ENCODE peak calls at places on chromosome 2, in nine cellular contexts. L, R, N, X, G, V, K, M and O are unnamed samples.

GRCh38 chr2:98708396-98709186 is 22.3 kb downstream of the MGAT4A start:
- DNase-seq in L (no peak), R (no peak), N (no peak), X (no peak), G (no peak), V (no peak), K (no peak), M (no peak), O (no peak)

GRCh38 chr2:2558476-2558875 is 227.4 kb upstream of the MYT1L start:
- DNase-seq in L (no peak), R (no peak), N (no peak), X (no peak), G (no peak), V (no peak), K (no peak), M (no peak), O (no peak)

GRCh38 chr2:218879881-218880748 is 537 bp upstream of the WNT10A start:
- DNase-seq in L (peak), R (no peak), N (peak), X (peak), G (no peak), V (peak), K (peak), M (peak), O (peak)

GRCh38 chr2:162196611-162197010 is 44.6 kb upstream of the GCG start:
- DNase-seq in L (no peak), R (no peak), N (no peak), X (no peak), G (no peak), V (no peak), K (no peak), M (no peak), O (no peak)

GRCh38 chr2:172722481-172722880 is 13.2 kb upstream of the RAPGEF4 start:
- DNase-seq in L (no peak), R (no peak), N (no peak), X (no peak), G (no peak), V (no peak), K (no peak), M (no peak), O (no peak)

GRCh38 chr2:96157649-96158553 is 12.7 kb upstream of the DUSP2 start:
- DNase-seq in L (peak), R (no peak), N (peak), X (no peak), G (no peak), V (peak), K (peak), M (peak), O (peak)

GRCh38 chr2:241867776-241868420 is 1.6 kb upstream of the RTP5 start:
- DNase-seq in L (no peak), R (no peak), N (peak), X (no peak), G (no peak), V (no peak), K (peak), M (no peak), O (peak)

GRCh38 chr2:147774805-147775204 is 70.0 kb upstream of the ACVR2A start:
- DNase-seq in L (no peak), R (no peak), N (no peak), X (no peak), G (no peak), V (no peak), K (no peak), M (no peak), O (no peak)

GRCh38 chr2:204984421-204984925 is 439.2 kb downstream of the PARD3B start:
- DNase-seq in L (no peak), R (no peak), N (no peak), X (no peak), G (peak), V (no peak), K (no peak), M (no peak), O (no peak)

GRCh38 chr2:119004602-119005001 is 62.6 kb downstream of the MARCO start:
- DNase-seq in L (no peak), R (no peak), N (no peak), X (no peak), G (no peak), V (no peak), K (no peak), M (no peak), O (no peak)

DNA sequence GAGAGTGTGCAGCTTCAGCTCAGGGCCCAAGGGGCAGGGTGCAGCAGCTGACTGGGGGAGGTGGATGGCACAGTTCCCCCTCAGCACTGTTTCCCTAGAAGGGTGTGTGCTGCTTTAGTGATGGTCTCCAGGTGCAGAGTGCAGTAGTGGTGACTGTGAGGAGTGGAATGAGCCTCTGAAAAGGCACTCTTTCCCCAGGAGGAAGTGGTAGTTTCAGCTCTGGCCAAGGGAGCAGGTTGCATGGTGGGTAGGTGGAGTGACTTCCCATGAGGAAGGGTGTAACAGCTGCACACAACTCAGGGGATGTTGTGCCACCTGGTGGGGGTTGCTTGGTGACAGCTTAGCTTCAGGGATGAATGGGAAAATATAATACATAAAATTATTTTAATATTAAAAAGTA is 251.5 kb upstream of the NXPH2 start:
- DNase-seq in L (no peak), R (no peak), N (no peak), X (no peak), G (peak), V (no peak), K (no peak), M (no peak), O (no peak)
- TF ChIP-seq CTCF in L (no peak), R (no peak), N (no peak), X (no peak), G (peak), V (no peak), K (no peak), M (no peak), O (peak)

GRCh38 chr2:127146071-127146725 is 39.2 kb upstream of the BIN1 start:
- DNase-seq in L (no peak), R (no peak), N (no peak), X (no peak), G (no peak), V (no peak), K (no peak), M (no peak), O (no peak)

GRCh38 chr2:127145255-127145899 is 38.4 kb upstream of the BIN1 start:
- DNase-seq in L (no peak), R (peak), N (peak), X (no peak), G (no peak), V (no peak), K (no peak), M (no peak), O (no peak)

GRCh38 chr2:127142663-127143630 is 36.0 kb upstream of the BIN1 start:
- DNase-seq in L (no peak), R (no peak), N (no peak), X (no peak), G (no peak), V (no peak), K (no peak), M (no peak), O (no peak)

GRCh38 chr2:127146820-127147502 is 40.0 kb upstream of the BIN1 start:
- DNase-seq in L (no peak), R (no peak), N (peak), X (no peak), G (peak), V (no peak), K (no peak), M (no peak), O (no peak)

GRCh38 chr2:127143851-127144782 is 37.2 kb upstream of the BIN1 start:
- DNase-seq in L (no peak), R (peak), N (no peak), X (no peak), G (no peak), V (no peak), K (no peak), M (no peak), O (no peak)
- TF ChIP-seq CTCF in L (no peak), R (no peak), N (peak), X (no peak), G (no peak), V (no peak), K (no peak), M (no peak), O (peak)

GRCh38 chr2:70959851-70960832 is 18.3 kb upstream of the ANKRD53 start:
- DNase-seq in L (no peak), R (no peak), N (no peak), X (no peak), G (peak), V (no peak), K (no peak), M (no peak), O (no peak)
- TF ChIP-seq CTCF in L (no peak), R (no peak), N (no peak), X (no peak), G (peak), V (no peak), K (no peak), M (no peak), O (peak)

DNA sequence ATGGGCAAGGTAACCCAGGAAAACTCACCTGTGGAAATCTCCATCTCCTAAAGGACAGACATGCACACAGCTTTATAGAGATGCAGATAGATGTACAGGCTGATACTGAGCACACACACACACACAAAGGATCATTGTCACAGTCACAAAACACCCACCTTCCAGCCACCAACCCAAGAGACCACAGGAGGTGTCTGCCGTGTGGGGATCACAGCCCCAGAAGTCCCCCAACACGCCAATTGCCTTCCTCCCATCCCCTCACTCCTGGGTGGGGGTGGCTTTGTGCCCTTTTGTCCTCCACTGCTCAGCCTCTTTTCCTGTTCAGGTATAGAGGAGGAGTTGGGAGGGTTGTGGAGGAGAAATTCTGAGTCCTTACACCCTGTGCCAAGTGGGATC is 3.3 kb upstream of the CYP26B1 start:
- DNase-seq in L (no peak), R (no peak), N (no peak), X (no peak), G (no peak), V (no peak), K (no peak), M (no peak), O (no peak)
- TF ChIP-seq CTCF in L (no peak), R (no peak), N (no peak), X (no peak), G (no peak), V (no peak), K (no peak), M (no peak), O (no peak)